ENCODE peak calls at places on chromosomes 3 and 15, in five cellular contexts. One of them, this sample, is unnamed.

GRCh38 chr3:36446230-36446629 is 65.9 kb downstream of the STAC start:
- DNase-seq in CD4-positive, alpha-beta T cell: no peak
- DNase-seq in naive thymus-derived CD8-positive, alpha-beta T cell: no peak
- DNase-seq in nephron progenitor cell: no peak
- DNase-seq in left colon: no peak
- DNase-seq in this sample: no peak

GRCh38 chr15:83845230-83845629 is 191.3 kb downstream of the ADAMTSL3 start:
- DNase-seq in CD4-positive, alpha-beta T cell: no peak
- DNase-seq in naive thymus-derived CD8-positive, alpha-beta T cell: no peak
- DNase-seq in nephron progenitor cell: no peak
- DNase-seq in left colon: no peak
- DNase-seq in this sample: no peak

GRCh38 chr3:188834349-188834748 is 337.4 kb upstream of the TPRG1 start:
- DNase-seq in CD4-positive, alpha-beta T cell: no peak
- DNase-seq in naive thymus-derived CD8-positive, alpha-beta T cell: no peak
- DNase-seq in nephron progenitor cell: no peak
- DNase-seq in left colon: no peak
- DNase-seq in this sample: no peak

GRCh38 chr3:59444676-59445075 is 394.9 kb upstream of the CFAP20DC start:
- DNase-seq in CD4-positive, alpha-beta T cell: no peak
- DNase-seq in naive thymus-derived CD8-positive, alpha-beta T cell: no peak
- DNase-seq in nephron progenitor cell: no peak
- DNase-seq in left colon: no peak
- DNase-seq in this sample: no peak

GRCh38 chr3:188025555-188025954 is 128.4 kb upstream of the LPP start:
- DNase-seq in CD4-positive, alpha-beta T cell: no peak
- DNase-seq in naive thymus-derived CD8-positive, alpha-beta T cell: no peak
- DNase-seq in nephron progenitor cell: no peak
- DNase-seq in left colon: peak
- DNase-seq in this sample: no peak

GRCh38 chr3:16404349-16404895 is 109.1 kb downstream of the RFTN1 start:
- DNase-seq in CD4-positive, alpha-beta T cell: no peak
- DNase-seq in naive thymus-derived CD8-positive, alpha-beta T cell: no peak
- DNase-seq in nephron progenitor cell: no peak
- DNase-seq in left colon: no peak
- DNase-seq in this sample: no peak

GRCh38 chr3:161413127-161413854 is 42.0 kb upstream of the SPTSSB start:
- DNase-seq in CD4-positive, alpha-beta T cell: no peak
- DNase-seq in naive thymus-derived CD8-positive, alpha-beta T cell: no peak
- DNase-seq in nephron progenitor cell: no peak
- DNase-seq in left colon: no peak
- DNase-seq in this sample: no peak

GRCh38 chr15:101004986-101005747 is 86.0 kb downstream of the LRRK1 start:
- DNase-seq in CD4-positive, alpha-beta T cell: no peak
- DNase-seq in naive thymus-derived CD8-positive, alpha-beta T cell: no peak
- DNase-seq in nephron progenitor cell: no peak
- DNase-seq in left colon: no peak
- DNase-seq in this sample: no peak

GRCh38 chr3:51501833-51502561 is 2.2 kb upstream of the DCAF1 start:
- DNase-seq in CD4-positive, alpha-beta T cell: peak
- DNase-seq in naive thymus-derived CD8-positive, alpha-beta T cell: peak
- DNase-seq in nephron progenitor cell: peak
- DNase-seq in left colon: peak
- DNase-seq in this sample: peak

GRCh38 chr3:102132370-102132769 is 283.1 kb downstream of the NFKBIZ start:
- DNase-seq in CD4-positive, alpha-beta T cell: no peak
- DNase-seq in naive thymus-derived CD8-positive, alpha-beta T cell: no peak
- DNase-seq in nephron progenitor cell: no peak
- DNase-seq in left colon: no peak
- DNase-seq in this sample: no peak

GRCh38 chr15:84872009-84872900 is 12.2 kb upstream of the SLC28A1 start:
- DNase-seq in CD4-positive, alpha-beta T cell: no peak
- DNase-seq in naive thymus-derived CD8-positive, alpha-beta T cell: peak
- DNase-seq in nephron progenitor cell: no peak
- DNase-seq in left colon: no peak
- DNase-seq in this sample: no peak

GRCh38 chr15:78944202-78944625 is 632 bp downstream of the CTSH start:
- DNase-seq in CD4-positive, alpha-beta T cell: no peak
- DNase-seq in naive thymus-derived CD8-positive, alpha-beta T cell: no peak
- DNase-seq in nephron progenitor cell: no peak
- DNase-seq in left colon: no peak
- DNase-seq in this sample: no peak

GRCh38 chr15:85137507-85138175 is 156.0 kb downstream of the PDE8A start:
- DNase-seq in CD4-positive, alpha-beta T cell: no peak
- DNase-seq in naive thymus-derived CD8-positive, alpha-beta T cell: no peak
- DNase-seq in nephron progenitor cell: no peak
- DNase-seq in left colon: no peak
- DNase-seq in this sample: no peak

GRCh38 chr15:49406352-49407118 is 16.5 kb upstream of the FGF7 start:
- DNase-seq in CD4-positive, alpha-beta T cell: no peak
- DNase-seq in naive thymus-derived CD8-positive, alpha-beta T cell: no peak
- DNase-seq in nephron progenitor cell: no peak
- DNase-seq in left colon: no peak
- DNase-seq in this sample: no peak

GRCh38 chr15:47374222-47374621 is 343.1 kb upstream of the SEMA6D start:
- DNase-seq in CD4-positive, alpha-beta T cell: no peak
- DNase-seq in naive thymus-derived CD8-positive, alpha-beta T cell: no peak
- DNase-seq in nephron progenitor cell: no peak
- DNase-seq in left colon: no peak
- DNase-seq in this sample: no peak

GRCh38 chr15:91380114-91380513 is 280.1 kb downstream of the SV2B start:
- DNase-seq in CD4-positive, alpha-beta T cell: no peak
- DNase-seq in naive thymus-derived CD8-positive, alpha-beta T cell: no peak
- DNase-seq in nephron progenitor cell: no peak
- DNase-seq in left colon: no peak
- DNase-seq in this sample: no peak

GRCh38 chr15:78449220-78449999 is 11.4 kb downstream of the IREB2 start:
- DNase-seq in CD4-positive, alpha-beta T cell: no peak
- DNase-seq in naive thymus-derived CD8-positive, alpha-beta T cell: no peak
- DNase-seq in nephron progenitor cell: no peak
- DNase-seq in left colon: no peak
- DNase-seq in this sample: no peak

GRCh38 chr3:195023989-195024388 is 247.0 kb downstream of the XXYLT1 start:
- DNase-seq in CD4-positive, alpha-beta T cell: no peak
- DNase-seq in naive thymus-derived CD8-positive, alpha-beta T cell: no peak
- DNase-seq in nephron progenitor cell: no peak
- DNase-seq in left colon: no peak
- DNase-seq in this sample: no peak

GRCh38 chr3:146275476-146275875 is 24.6 kb upstream of the PLSCR4 start:
- DNase-seq in CD4-positive, alpha-beta T cell: no peak
- DNase-seq in naive thymus-derived CD8-positive, alpha-beta T cell: no peak
- DNase-seq in nephron progenitor cell: no peak
- DNase-seq in left colon: no peak
- DNase-seq in this sample: no peak

GRCh38 chr3:49759226-49759625 is 27.1 kb downstream of the IP6K1 start:
- DNase-seq in CD4-positive, alpha-beta T cell: no peak
- DNase-seq in naive thymus-derived CD8-positive, alpha-beta T cell: no peak
- DNase-seq in nephron progenitor cell: no peak
- DNase-seq in left colon: no peak
- DNase-seq in this sample: no peak

GRCh38 chr3:189605717-189606116 is 25.5 kb upstream of the TP63 start:
- DNase-seq in CD4-positive, alpha-beta T cell: no peak
- DNase-seq in naive thymus-derived CD8-positive, alpha-beta T cell: no peak
- DNase-seq in nephron progenitor cell: no peak
- DNase-seq in left colon: no peak
- DNase-seq in this sample: no peak

GRCh38 chr3:160400631-160401150 is 1.2 kb downstream of the SMC4 start:
- DNase-seq in CD4-positive, alpha-beta T cell: peak
- DNase-seq in naive thymus-derived CD8-positive, alpha-beta T cell: no peak
- DNase-seq in nephron progenitor cell: peak
- DNase-seq in left colon: peak
- DNase-seq in this sample: peak

GRCh38 chr3:11719406-11720219 is 75.9 kb upstream of the VGLL4 start:
- DNase-seq in CD4-positive, alpha-beta T cell: peak
- DNase-seq in naive thymus-derived CD8-positive, alpha-beta T cell: peak
- DNase-seq in nephron progenitor cell: peak
- DNase-seq in left colon: peak
- DNase-seq in this sample: peak

GRCh38 chr15:85407421-85408269 is 27.2 kb downstream of the AKAP13 start:
- DNase-seq in CD4-positive, alpha-beta T cell: no peak
- DNase-seq in naive thymus-derived CD8-positive, alpha-beta T cell: no peak
- DNase-seq in nephron progenitor cell: no peak
- DNase-seq in left colon: no peak
- DNase-seq in this sample: no peak

GRCh38 chr3:73868688-73869315 is 244.1 kb upstream of the PDZRN3 start:
- DNase-seq in CD4-positive, alpha-beta T cell: no peak
- DNase-seq in naive thymus-derived CD8-positive, alpha-beta T cell: no peak
- DNase-seq in nephron progenitor cell: peak
- DNase-seq in left colon: peak
- DNase-seq in this sample: peak

GRCh38 chr3:33313331-33313730 is 36.1 kb downstream of the FBXL2 start:
- DNase-seq in CD4-positive, alpha-beta T cell: no peak
- DNase-seq in naive thymus-derived CD8-positive, alpha-beta T cell: no peak
- DNase-seq in nephron progenitor cell: no peak
- DNase-seq in left colon: no peak
- DNase-seq in this sample: no peak

GRCh38 chr3:170038434-170039110 is 777 bp downstream of the GPR160 start:
- DNase-seq in CD4-positive, alpha-beta T cell: peak
- DNase-seq in naive thymus-derived CD8-positive, alpha-beta T cell: peak
- DNase-seq in nephron progenitor cell: peak
- DNase-seq in left colon: peak
- DNase-seq in this sample: peak

GRCh38 chr15:77224352-77224751 is 153.4 kb upstream of the TSPAN3 start:
- DNase-seq in CD4-positive, alpha-beta T cell: no peak
- DNase-seq in naive thymus-derived CD8-positive, alpha-beta T cell: no peak
- DNase-seq in nephron progenitor cell: no peak
- DNase-seq in left colon: no peak
- DNase-seq in this sample: no peak

GRCh38 chr3:115100172-115100571 is 46.9 kb downstream of the ZBTB20 start:
- DNase-seq in CD4-positive, alpha-beta T cell: no peak
- DNase-seq in naive thymus-derived CD8-positive, alpha-beta T cell: peak
- DNase-seq in nephron progenitor cell: no peak
- DNase-seq in left colon: peak
- DNase-seq in this sample: no peak

GRCh38 chr15:90645873-90646605 is 71.1 kb upstream of the BLM start:
- DNase-seq in CD4-positive, alpha-beta T cell: no peak
- DNase-seq in naive thymus-derived CD8-positive, alpha-beta T cell: no peak
- DNase-seq in nephron progenitor cell: no peak
- DNase-seq in left colon: no peak
- DNase-seq in this sample: no peak

This sample was measured in mucosa of descending colon.